ENCODE peak calls at places on chromosomes 4 and X, in four cellular contexts. E is stimulated activated effector memory CD8-positive, alpha-beta T cell treated with anti-CD3 and anti-CD28 coated beads, Interleukin-12 subunit alpha, Interleukin-12 subunit beta, amount 100 ng/mL, for 72 hours; U is immature natural killer cell; B is T-cell. X is an unnamed sample.

GRCh38 chrX:134396174-134396573 is 63.8 kb upstream of the HPRT1 start:
- DNase-seq in E (no peak), U (no peak), B (no peak), X (no peak)

GRCh38 chrX:47186096-47186740 is 7.4 kb upstream of the UBA1 start:
- DNase-seq in U (no peak), B (no peak), E (no peak), X (no peak)

GRCh38 chr4:85681194-85681803 is 206.3 kb downstream of the ARHGAP24 start:
- DNase-seq in B (no peak), E (no peak), U (peak; percentile 0), X (no peak)

GRCh38 chr4:3706565-3707422 is 59.4 kb upstream of the ADRA2C start:
- DNase-seq in U (no peak), B (no peak), E (no peak), X (no peak)

GRCh38 chr4:7426525-7427171 is 8.1 kb downstream of the PSAPL1 start:
- DNase-seq in U (no peak), B (no peak), E (no peak), X (no peak)

GRCh38 chr4:78477276-78477675 is 74.3 kb upstream of the ANXA3 start:
- DNase-seq in U (no peak), E (no peak), B (no peak), X (no peak)

GRCh38 chr4:25320374-25321172 is 8.0 kb downstream of the ZCCHC4 start:
- DNase-seq in U (no peak), B (no peak), E (no peak), X (no peak)

GRCh38 chrX:40005290-40006011 is 92.3 kb downstream of the BCOR start:
- DNase-seq in B (no peak), E (no peak), U (no peak), X (no peak)

GRCh38 chrX:72121381-72121780 is 10.3 kb downstream of the RTL5 start:
- DNase-seq in E (no peak), B (peak; percentile 42), U (peak; percentile 70), X (no peak)

GRCh38 chr4:116866116-116866515 is 219.3 kb downstream of the TRAM1L1 start:
- DNase-seq in U (no peak), B (no peak), E (no peak), X (no peak)

GRCh38 chr4:5338511-5338910 is 287.2 kb downstream of the STK32B start:
- DNase-seq in E (no peak), B (no peak), U (no peak), X (no peak)

GRCh38 chrX:135213200-135213844 is 38.5 kb upstream of the ETDA start:
- DNase-seq in E (no peak), B (no peak), U (no peak), X (no peak)

GRCh38 chr4:94116842-94117241 is 90.8 kb upstream of the SMARCAD1 start:
- DNase-seq in U (no peak), B (no peak), E (no peak), X (no peak)

GRCh38 chrX:42704454-42704853 is 73.5 kb downstream of the PPP1R2C start:
- DNase-seq in E (no peak), B (no peak), U (no peak), X (no peak)

GRCh38 chr4:1075809-1076524 is 37.4 kb downstream of the RNF212 start:
- DNase-seq in B (no peak), E (no peak), U (no peak), X (no peak)

GRCh38 chr4:112170451-112170993 is 25.3 kb downstream of the FAM241A start:
- DNase-seq in U (no peak), E (no peak), B (no peak), X (no peak)

GRCh38 chr4:23039813-23040212 is 347.1 kb downstream of the GBA3 start:
- DNase-seq in E (no peak), B (no peak), U (no peak), X (no peak)

GRCh38 chrX:68419934-68420333 is 13.4 kb downstream of the OPHN1 start:
- DNase-seq in B (no peak), E (no peak), U (no peak), X (no peak)

GRCh38 chr4:103895876-103896465 is 176.2 kb upstream of the TACR3 start:
- DNase-seq in E (no peak), U (no peak), B (no peak), X (no peak)